ENCODE peak calls at places on chromosome 19, in six cellular contexts. O, F, I, G, U and S are unnamed samples.

GRCh38 chr19:29643361-29643935 is 21.8 kb upstream of the PLEKHF1 start:
- DNase-seq in U (no peak), F (no peak), I (no peak), O (no peak), G (no peak), S (no peak)

GRCh38 chr19:23512151-23512925 is 117.1 kb upstream of the ZNF91 start:
- DNase-seq in U (no peak), O (peak), G (no peak), F (no peak), I (no peak), S (no peak)

GRCh38 chr19:1931445-1931844 is 9.5 kb upstream of the CSNK1G2 start:
- DNase-seq in O (no peak), U (no peak), G (no peak), I (no peak), F (no peak), S (no peak)

GRCh38 chr19:4844348-4845179 is 13.1 kb upstream of the TICAM1 start:
- DNase-seq in G (peak), I (no peak), F (no peak), O (no peak), U (no peak), S (no peak)

GRCh38 chr19:14062558-14062855 is 631 bp upstream of the PALM3 start:
- DNase-seq in F (no peak), I (no peak), O (no peak), U (no peak), G (no peak), S (no peak)

GRCh38 chr19:4429266-4430200 is 27.1 kb downstream of the CHAF1A start:
- DNase-seq in I (no peak), G (no peak), U (no peak), O (no peak), F (no peak), S (no peak)

GRCh38 chr19:8396563-8397203 is 6.5 kb downstream of the RAB11B start:
- DNase-seq in O (peak), G (peak), I (peak), F (peak), U (peak), S (peak)

GRCh38 chr19:32104465-32105235 is 240.8 kb upstream of the ZNF507 start:
- DNase-seq in I (peak), U (no peak), O (no peak), F (no peak), G (no peak), S (no peak)

GRCh38 chr19:5103812-5104410 is 135.0 kb downstream of the KDM4B start:
- DNase-seq in G (no peak), F (no peak), U (no peak), O (no peak), I (no peak), S (no peak)

GRCh38 chr19:2546128-2547032 is 70.5 kb downstream of the GADD45B start:
- DNase-seq in G (peak), I (peak), U (no peak), O (no peak), F (no peak), S (no peak)

GRCh38 chr19:1063909-1064660 is 2.9 kb upstream of the ARHGAP45 start:
- DNase-seq in I (peak), O (no peak), F (no peak), G (no peak), U (no peak), S (no peak)

GRCh38 chr19:50568321-50569022 is at the start of gene LRRC4B:
- DNase-seq in F (no peak), U (no peak), G (no peak), I (peak), O (peak), S (no peak)

GRCh38 chr19:3189702-3190469 is 4.2 kb downstream of the NCLN start:
- DNase-seq in F (no peak), U (no peak), G (no peak), I (no peak), O (no peak), S (no peak)

GRCh38 chr19:54473071-54473941 is at the start of gene CDC42EP5:
- DNase-seq in G (no peak), F (no peak), U (no peak), I (no peak), O (peak), S (no peak)

GRCh38 chr19:29485293-29485692 is 40.5 kb upstream of the VSTM2B start:
- DNase-seq in U (no peak), O (no peak), G (no peak), F (no peak), I (no peak), S (no peak)

GRCh38 chr19:38538793-38539528 is 78.8 kb downstream of the MAP4K1 start:
- DNase-seq in I (no peak), F (no peak), O (no peak), U (no peak), G (no peak), S (no peak)

GRCh38 chr19:3350014-3350663 is 16.2 kb upstream of the NFIC start:
- DNase-seq in U (no peak), I (no peak), O (no peak), G (peak), F (no peak), S (no peak)

GRCh38 chr19:42292042-42292960 is 9.6 kb upstream of the PRR19 start:
- DNase-seq in U (no peak), I (no peak), F (no peak), G (no peak), O (no peak), S (no peak)

GRCh38 chr19:6423499-6424189 is 967 bp downstream of the KHSRP start:
- DNase-seq in F (no peak), G (peak), O (peak), U (no peak), I (peak), S (no peak)

GRCh38 chr19:17795495-17795856 is 538 bp downstream of the B3GNT3 start:
- DNase-seq in O (no peak), F (no peak), U (no peak), I (no peak), G (no peak), S (no peak)

GRCh38 chr19:5091576-5092215 is 122.8 kb downstream of the KDM4B start:
- DNase-seq in F (no peak), I (no peak), G (no peak), U (no peak), O (peak), S (no peak)

GRCh38 chr19:43751466-43752220 is 3.1 kb downstream of the SMG9 start:
- DNase-seq in I (no peak), G (no peak), U (no peak), O (no peak), F (no peak), S (no peak)

GRCh38 chr19:33550741-33551140 is 29.1 kb upstream of the PEPD start:
- DNase-seq in F (no peak), U (no peak), I (no peak), G (no peak), O (no peak), S (no peak)

GRCh38 chr19:43809762-43810696 is 7.8 kb upstream of the LYPD5 start:
- DNase-seq in F (no peak), G (peak), I (no peak), O (peak), U (peak), S (no peak)

GRCh38 chr19:40610396-40611064 is 9.4 kb downstream of the LTBP4 start:
- DNase-seq in G (no peak), I (no peak), O (no peak), F (no peak), U (no peak), S (no peak)

GRCh38 chr19:18062043-18062442 is 24.7 kb downstream of the IL12RB1 start:
- DNase-seq in I (no peak), F (no peak), G (no peak), U (no peak), O (no peak), S (no peak)

GRCh38 chr19:48480151-48480475 is 10.9 kb downstream of the CYTH2 start:
- DNase-seq in I (no peak), U (no peak), O (no peak), F (no peak), G (no peak), S (no peak)

GRCh38 chr19:14005381-14006084 is 587 bp downstream of the RFX1 start:
- DNase-seq in G (peak), I (peak), U (peak), F (peak), O (peak), S (peak)

GRCh38 chr19:13812544-13812943 is 17.3 kb downstream of the ZSWIM4 start:
- DNase-seq in I (no peak), G (no peak), F (no peak), U (no peak), O (no peak), S (no peak)

GRCh38 chr19:14843587-14843986 is 5.1 kb downstream of the OR7A10 start:
- DNase-seq in I (no peak), U (no peak), O (no peak), G (no peak), F (no peak), S (no peak)

GRCh38 chr19:5153601-5154128 is 184.8 kb downstream of the KDM4B start:
- DNase-seq in G (no peak), I (no peak), U (no peak), F (peak), O (no peak), S (peak)

GRCh38 chr19:19280561-19280960 is 7.5 kb upstream of the TM6SF2 start:
- DNase-seq in U (no peak), G (no peak), F (no peak), O (no peak), I (no peak), S (no peak)

GRCh38 chr19:10552596-10553053 is 8.9 kb downstream of the ATG4D start:
- DNase-seq in O (peak), U (no peak), F (no peak), I (peak), G (no peak), S (no peak)

GRCh38 chr19:3451451-3451866 is 28.9 kb downstream of the SMIM24 start:
- DNase-seq in I (no peak), G (no peak), F (no peak), U (no peak), O (no peak), S (no peak)

GRCh38 chr19:12947702-12948596 is 2.3 kb downstream of the RAD23A start:
- DNase-seq in F (no peak), U (no peak), O (no peak), I (no peak), G (no peak), S (no peak)

GRCh38 chr19:57063070-57063469 is 56.7 kb upstream of the USP29 start:
- DNase-seq in O (no peak), I (no peak), U (no peak), F (no peak), G (no peak), S (no peak)
- TF ChIP-seq POLR2AphosphoS5 in O (no peak), I (no peak), U (no peak), F (no peak), G (no peak), S (no peak)

DNA sequence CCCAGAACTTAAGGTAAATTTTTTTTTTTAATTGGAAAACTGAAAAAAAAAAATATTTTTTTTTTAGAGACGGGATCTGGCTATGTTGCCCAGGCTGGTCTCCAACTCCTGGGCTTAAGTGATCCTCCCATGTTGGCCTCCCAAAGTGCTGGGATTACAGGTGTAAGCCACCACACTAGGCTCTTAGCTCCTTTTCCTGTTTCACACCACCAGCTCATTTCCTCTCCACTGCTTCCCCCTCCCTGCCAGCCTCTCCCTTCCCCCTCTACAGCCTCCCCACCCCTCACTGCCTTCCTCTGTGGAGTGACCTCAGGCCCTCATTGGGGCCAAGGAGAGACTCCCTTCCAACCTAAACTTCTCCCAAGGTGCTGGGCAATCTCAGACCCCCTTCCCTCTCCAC is 4.2 kb upstream of the GIPR start:
- DNase-seq in O (no peak), F (no peak), G (no peak), U (no peak), I (no peak), S (no peak)
- TF ChIP-seq TAF1 in O (no peak), F (no peak), G (no peak), U (no peak), I (no peak), S (no peak)

GRCh38 chr19:45682117-45682516 is 9.6 kb downstream of the SNRPD2 start:
- DNase-seq in U (no peak), F (no peak), G (no peak), I (no peak), O (no peak), S (no peak)

GRCh38 chr19:45677351-45678230 is 9.6 kb downstream of the GIPR start:
- DNase-seq in U (peak), G (peak), O (peak), F (peak), I (peak), S (peak)

GRCh38 chr19:45676851-45677263 is 8.8 kb downstream of the GIPR start:
- DNase-seq in F (no peak), I (peak), G (no peak), O (no peak), U (no peak), S (peak)

GRCh38 chr19:45682908-45683307 is 8.8 kb downstream of the SNRPD2 start:
- DNase-seq in U (no peak), F (no peak), G (no peak), I (no peak), O (no peak), S (no peak)

GRCh38 chr19:45681391-45682015 is 10.2 kb downstream of the SNRPD2 start:
- DNase-seq in U (no peak), I (peak), G (peak), F (peak), O (peak), S (peak)
- TF ChIP-seq POLR2A in U (peak), I (no peak), G (peak), F (no peak), O (peak), S (no peak)

DNA sequence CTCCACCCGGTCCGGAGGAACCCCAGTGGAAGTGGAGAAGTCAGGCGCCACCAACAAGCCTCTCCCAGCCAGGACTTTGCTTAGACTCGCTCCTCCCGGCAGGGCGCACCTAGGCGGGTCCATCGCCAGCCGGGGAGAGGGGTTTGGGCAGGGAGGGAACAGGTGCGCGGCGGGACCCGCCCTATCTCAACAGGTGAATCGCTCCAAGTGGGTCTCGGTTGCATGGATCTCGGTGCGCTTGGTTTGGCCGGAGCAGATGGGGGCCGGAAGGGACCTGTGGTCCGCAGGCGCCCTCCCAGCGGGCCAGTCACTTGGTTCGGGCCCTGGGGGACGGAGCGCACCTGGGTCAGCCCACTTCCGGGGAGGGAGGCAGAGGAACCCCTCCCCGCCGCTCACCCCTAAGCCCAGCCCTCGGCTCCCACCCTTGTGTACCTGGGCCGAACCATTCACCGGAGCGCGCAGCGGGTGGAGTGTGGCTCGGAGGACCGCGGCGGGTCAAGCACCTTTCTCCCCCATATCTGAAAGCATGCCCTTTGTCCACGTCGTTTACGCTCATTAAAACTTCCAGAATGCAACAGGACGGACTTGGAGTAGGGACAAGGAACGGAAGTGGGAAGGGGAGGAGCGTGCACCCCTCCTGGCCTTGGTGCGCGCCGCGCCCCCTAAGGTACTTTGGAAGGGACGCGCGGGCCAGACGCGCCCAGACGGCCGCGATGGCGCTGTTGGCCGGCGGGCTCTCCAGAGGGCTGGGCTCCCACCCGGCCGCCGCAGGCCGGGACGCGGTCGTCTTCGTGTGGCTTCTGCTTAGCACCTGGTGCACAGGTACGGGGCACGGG is at the start of gene LSR:
- DNase-seq in G (peak), F (peak), U (peak), O (peak), I (peak), S (peak)
- TF ChIP-seq POLR2AphosphoS5 in G (peak), F (no peak), U (peak), O (peak), I (peak), S (peak)